ENCODE peak calls at places on chromosomes 6 and 20, in ten cellular contexts. X, E, J, D, V, T, H, R, K and P are unnamed samples.
A peak's percentile ranks its signal among the peaks of the same experiment; 100 is the strongest.

GRCh38 chr6:81838724-81839425 is 86.4 kb upstream of the TENT5A start:
- DNase-seq in K (no peak), J (no peak), V (no peak), D (no peak), X (no peak), H (no peak), R (no peak), E (no peak), T (no peak), P (no peak)

GRCh38 chr20:4713401-4713800 is 8.3 kb upstream of the PRND start:
- DNase-seq in E (no peak), T (no peak), X (no peak), V (no peak), J (peak; percentile 79), D (no peak), K (no peak), H (no peak), R (no peak), P (no peak)

GRCh38 chr6:41356838-41357237 is 21.4 kb downstream of the NCR2 start:
- DNase-seq in K (no peak), J (no peak), T (no peak), H (no peak), E (no peak), D (no peak), R (no peak), X (no peak), V (no peak), P (no peak)

GRCh38 chr20:16758459-16759160 is 10.5 kb downstream of the OTOR start:
- DNase-seq in T (no peak), D (no peak), E (no peak), J (no peak), V (no peak), X (no peak), R (no peak), K (no peak), H (no peak), P (no peak)

GRCh38 chr6:163539101-163539762 is 124.7 kb downstream of the QKI start:
- DNase-seq in H (no peak), J (no peak), K (no peak), T (no peak), E (no peak), X (no peak), D (no peak), R (no peak), V (no peak), P (no peak)

GRCh38 chr6:42021847-42022754 is 28.2 kb upstream of the TAF8 start:
- DNase-seq in X (no peak), H (no peak), J (no peak), R (no peak), E (peak; percentile 55), T (peak; percentile 77), D (no peak), V (peak; percentile 72), K (no peak), P (no peak)

GRCh38 chr6:157789861-157790260 is 33.2 kb upstream of the SNX9 start:
- DNase-seq in V (peak; percentile 81), X (no peak), D (no peak), E (no peak), T (no peak), H (no peak), J (peak; percentile 59), K (no peak), R (no peak), P (no peak)

GRCh38 chr6:48068326-48069191 is 42.4 kb downstream of the PTCHD4 start:
- DNase-seq in X (peak; percentile 53), T (no peak), K (no peak), D (no peak), E (no peak), R (no peak), J (no peak), H (no peak), V (peak; percentile 72), P (no peak)

DNA sequence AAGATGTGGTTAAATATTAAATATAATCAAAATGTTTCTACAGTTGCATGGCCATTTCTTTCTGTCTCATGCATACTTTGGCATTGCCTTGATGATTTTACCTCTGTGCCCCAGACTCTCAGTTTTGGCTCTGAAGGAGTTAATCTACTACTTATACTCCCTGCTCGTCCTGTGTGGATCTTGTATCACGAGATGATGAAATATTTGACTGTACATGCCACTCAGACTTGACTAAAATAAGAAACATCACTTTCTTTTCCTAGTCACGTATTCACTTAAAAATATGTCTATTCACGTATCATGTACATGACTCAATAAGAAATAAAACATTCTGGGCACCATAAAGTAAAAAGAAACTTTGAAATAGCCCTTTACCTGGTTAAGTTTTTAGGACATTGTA is 397.7 kb downstream of the RFPL4B start:
- DNase-seq in X (no peak), V (no peak), E (no peak), R (no peak), T (no peak), K (no peak), J (no peak), H (no peak), D (no peak), P (no peak)
- H3K4me3 ChIP-seq in X (no peak overlapping the region), V (no peak overlapping the region), E (no peak overlapping the region), R (no peak overlapping the region), T (no peak overlapping the region), K (no peak overlapping the region), J (no peak overlapping the region), H (no peak overlapping the region), D (no peak overlapping the region), P (no peak overlapping the region)

GRCh38 chr6:132076452-132076851 is 125.3 kb upstream of the CCN2 start:
- DNase-seq in T (no peak), H (no peak), V (no peak), D (no peak), E (no peak), R (no peak), X (no peak), K (no peak), J (no peak), P (no peak)

GRCh38 chr6:132068766-132069165 is 117.6 kb upstream of the CCN2 start:
- DNase-seq in H (no peak), V (no peak), X (no peak), T (no peak), E (peak; percentile 20), K (no peak), J (no peak), D (no peak), R (no peak), P (peak; percentile 43)

GRCh38 chr6:132070356-132070755 is 119.2 kb upstream of the CCN2 start:
- DNase-seq in T (no peak), J (no peak), H (no peak), V (no peak), E (no peak), X (no peak), D (no peak), R (no peak), K (no peak), P (no peak)

GRCh38 chr6:132072271-132072670 is 121.1 kb upstream of the CCN2 start:
- DNase-seq in E (no peak), T (no peak), D (no peak), X (no peak), K (no peak), R (no peak), V (no peak), J (no peak), H (no peak), P (no peak)

DNA sequence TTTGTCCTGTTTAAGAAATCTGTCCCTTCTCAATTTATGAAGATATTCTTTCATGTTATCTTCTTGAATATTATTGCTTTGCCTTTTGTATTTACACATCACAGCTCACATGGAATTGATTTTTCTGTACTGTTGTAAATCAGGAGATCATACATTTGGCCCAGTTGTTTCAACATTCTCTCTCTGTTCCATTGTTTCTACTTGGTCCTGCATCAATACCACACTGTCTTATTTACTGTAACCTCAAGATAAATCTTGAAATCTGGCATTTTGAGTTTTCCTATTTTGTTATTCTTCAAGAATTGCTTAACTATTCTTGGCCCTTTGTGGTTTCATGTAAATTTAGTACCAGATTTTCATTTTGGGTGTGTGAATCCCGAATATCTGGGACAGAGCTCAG is 121.7 kb upstream of the CCN2 start:
- DNase-seq in E (peak; percentile 70), J (no peak), V (no peak), R (no peak), H (no peak), K (no peak), T (no peak), X (no peak), D (no peak), P (no peak)
- H3K4me3 ChIP-seq in E (no peak overlapping the region), J (no peak overlapping the region), V (no peak overlapping the region), R (no peak overlapping the region), H (no peak overlapping the region), K (no peak overlapping the region), T (no peak overlapping the region), X (no peak overlapping the region), D (no peak overlapping the region), P (no peak overlapping the region)

GRCh38 chr6:89410231-89411018 is 1.6 kb downstream of the RRAGD start:
- DNase-seq in E (no peak), D (no peak), J (no peak), H (no peak), V (peak; percentile 63), K (no peak), R (no peak), X (no peak), T (no peak), P (peak; percentile 55)

GRCh38 chr6:89411269-89412070 is 603 bp downstream of the RRAGD start:
- DNase-seq in H (peak; percentile 64), J (no peak), E (no peak), V (peak; percentile 87), D (peak; percentile 33), X (peak; percentile 64), K (no peak), R (peak; percentile 56), T (peak; percentile 57), P (no peak)

GRCh38 chr6:89409461-89410035 is 2.5 kb downstream of the RRAGD start:
- DNase-seq in X (no peak), D (no peak), R (no peak), H (no peak), V (no peak), E (no peak), J (no peak), T (no peak), K (no peak), P (no peak)

GRCh38 chr6:89412071-89413005 is at the start of gene RRAGD:
- DNase-seq in K (no peak), E (no peak), D (peak; percentile 73), R (peak; percentile 90), T (peak; percentile 58), J (peak; percentile 4), V (peak; percentile 91), X (peak; percentile 87), H (peak; percentile 88), P (no peak)

GRCh38 chr6:89411019-89411268 is 1.1 kb downstream of the RRAGD start:
- DNase-seq in R (no peak), J (no peak), X (peak; percentile 55), K (no peak), T (peak; percentile 54), H (peak; percentile 57), D (no peak), E (no peak), V (no peak), P (peak; percentile 29)
- H3K4me3 ChIP-seq in R (peak overlapping the region; percentile 82), J (no peak overlapping the region), X (peak overlapping the region; percentile 82), K (peak overlapping the region; percentile 52), T (peak overlapping the region; percentile 72), H (peak overlapping the region; percentile 81), D (peak overlapping the region; percentile 90), E (no peak overlapping the region), V (peak overlapping the region; percentile 72), P (peak overlapping the region; percentile 32)

GRCh38 chr6:84055646-84056045 is 22.1 kb downstream of the MRAP2 start:
- DNase-seq in D (no peak), H (no peak), K (no peak), V (no peak), R (no peak), J (no peak), X (no peak), T (no peak), E (no peak), P (no peak)

GRCh38 chr6:84050408-84050807 is 16.8 kb downstream of the MRAP2 start:
- DNase-seq in V (no peak), D (no peak), K (no peak), E (no peak), R (no peak), X (no peak), J (no peak), H (no peak), T (no peak), P (peak; percentile 23)

GRCh38 chr6:84048588-84048987 is 15.0 kb downstream of the MRAP2 start:
- DNase-seq in D (no peak), E (no peak), J (no peak), T (no peak), V (no peak), R (no peak), X (no peak), H (no peak), K (no peak), P (no peak)

GRCh38 chr6:84052204-84052882 is 18.8 kb downstream of the MRAP2 start:
- DNase-seq in R (peak; percentile 35), T (no peak), K (peak; percentile 71), V (peak; percentile 87), H (no peak), D (no peak), E (peak; percentile 53), X (peak; percentile 78), J (no peak), P (peak; percentile 61)

DNA sequence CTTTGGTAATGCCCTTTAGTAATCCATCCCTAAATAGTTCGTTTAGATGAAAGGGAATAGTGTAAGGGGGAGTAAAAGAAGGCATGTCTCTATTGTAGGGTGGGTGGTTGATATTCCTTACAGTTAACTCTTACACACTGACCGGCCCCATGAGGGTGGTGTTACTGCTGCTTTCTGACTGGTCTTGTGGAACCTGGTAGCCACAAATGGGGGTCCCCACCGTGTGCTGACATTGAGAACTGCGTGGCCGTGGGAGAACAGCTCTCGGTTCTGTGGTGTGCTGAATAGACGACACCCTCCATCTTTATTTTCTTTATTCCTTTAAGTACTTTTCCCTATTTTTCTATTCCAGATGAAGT is 19.3 kb downstream of the MRAP2 start:
- DNase-seq in T (no peak), D (no peak), K (no peak), V (peak; percentile 38), X (no peak), J (no peak), H (no peak), E (no peak), R (no peak), P (no peak)
- H3K4me3 ChIP-seq in T (no peak overlapping the region), D (no peak overlapping the region), K (no peak overlapping the region), V (no peak overlapping the region), X (no peak overlapping the region), J (no peak overlapping the region), H (no peak overlapping the region), E (no peak overlapping the region), R (no peak overlapping the region), P (no peak overlapping the region)